ENCODE peak calls at places on chromosomes 2 and 18, in five cellular contexts. N is upper lobe of left lung, E is HCT116, T is GM12878, W is HepG2. D is an unnamed sample.

GRCh38 chr18:38586327-38586726 is 1020.7 kb upstream of the CELF4 start:
- ATAC-seq in W (no peak), T (no peak), E (no peak), N (no peak), D (no peak)

GRCh38 chr2:14552818-14553217 is 79.7 kb upstream of the LRATD1 start:
- ATAC-seq in N (no peak), W (no peak), E (no peak), T (no peak), D (no peak)

GRCh38 chr18:63233334-63233733 is 86.2 kb downstream of the BCL2 start:
- ATAC-seq in W (no peak), T (peak; percentile 30), N (no peak), E (no peak), D (no peak)

GRCh38 chr18:48660346-48661228 is 121.8 kb downstream of the CTIF start:
- ATAC-seq in W (no peak), E (no peak), T (no peak), N (no peak), D (no peak)

GRCh38 chr18:6956495-6956894 is 161.1 kb downstream of the LAMA1 start:
- ATAC-seq in W (no peak), T (no peak), N (no peak), E (no peak), D (no peak)

GRCh38 chr2:224379986-224380385 is 21.9 kb downstream of the FAM124B start:
- ATAC-seq in E (no peak), W (no peak), N (peak; percentile 52), T (no peak), D (peak; percentile 28)

GRCh38 chr2:181657379-181657778 is 474 bp upstream of the CERKL start:
- ATAC-seq in E (no peak), W (no peak), T (no peak), N (no peak), D (no peak)

GRCh38 chr2:186256540-186256939 is 229.5 kb upstream of the ZC3H15 start:
- ATAC-seq in W (peak; percentile 80), N (no peak), T (peak; percentile 86), E (peak; percentile 64), D (no peak)

GRCh38 chr2:189576361-189576760 is 4.2 kb downstream of the SLC40A1 start:
- ATAC-seq in T (no peak), W (no peak), E (no peak), N (no peak), D (no peak)

GRCh38 chr2:240648155-240648649 is 22.9 kb downstream of the GPR35 start:
- ATAC-seq in N (no peak), E (no peak), T (no peak), W (peak; percentile 7), D (no peak)

GRCh38 chr2:241014764-241015163 is 16.3 kb downstream of the SNED1 start:
- ATAC-seq in N (no peak), E (no peak), W (no peak), T (no peak), D (no peak)

GRCh38 chr2:42652086-42652485 is 83.7 kb downstream of the MTA3 start:
- ATAC-seq in T (no peak), N (no peak), W (no peak), E (no peak), D (no peak)

GRCh38 chr18:22219568-22220355 is 50.4 kb downstream of the GATA6 start:
- ATAC-seq in W (no peak), N (no peak), T (no peak), E (no peak), D (no peak)

GRCh38 chr18:26714739-26715138 is 150.8 kb downstream of the AQP4 start:
- ATAC-seq in E (no peak), T (no peak), N (no peak), W (no peak), D (no peak)

GRCh38 chr2:28351621-28352020 is 41.0 kb upstream of the FOSL2 start:
- ATAC-seq in E (no peak), W (no peak), T (peak; percentile 42), N (no peak), D (no peak)

GRCh38 chr2:179860255-179861026 is 971 bp downstream of the ZNF385B start:
- ATAC-seq in N (peak; percentile 46), T (no peak), W (peak; percentile 62), E (peak; percentile 1), D (peak; percentile 54)

GRCh38 chr2:26630669-26631360 is 10.4 kb downstream of the CIB4 start:
- ATAC-seq in E (peak; percentile 68), N (no peak), T (no peak), W (peak; percentile 92), D (no peak)

GRCh38 chr2:235384624-235385023 is 109.2 kb upstream of the AGAP1 start:
- ATAC-seq in T (no peak), E (no peak), N (no peak), W (no peak), D (peak; percentile 28)

GRCh38 chr2:48319863-48320262 is 210.1 kb upstream of the STON1 start:
- ATAC-seq in T (no peak), N (peak; percentile 9), W (no peak), E (no peak), D (no peak)

GRCh38 chr18:45328271-45328670 is 287.0 kb upstream of the SLC14A2 start:
- ATAC-seq in N (no peak), T (no peak), E (no peak), W (no peak), D (no peak)

GRCh38 chr18:394997-395383 is 105.5 kb downstream of the COLEC12 start:
- ATAC-seq in T (no peak), E (no peak), N (peak; percentile 67), W (no peak), D (peak; percentile 79)

GRCh38 chr2:20440001-20440560 is 6.8 kb upstream of the RHOB start:
- ATAC-seq in T (no peak), W (no peak), N (no peak), E (no peak), D (no peak)

GRCh38 chr2:20436716-20437470 is 10.0 kb upstream of the RHOB start:
- ATAC-seq in W (peak; percentile 62), E (peak; percentile 63), N (no peak), T (peak; percentile 41), D (no peak)

GRCh38 chr2:20439193-20439475 is 7.7 kb upstream of the RHOB start:
- ATAC-seq in W (peak; percentile 71), N (peak; percentile 22), E (no peak), T (no peak), D (no peak)

GRCh38 chr2:20438334-20439192 is 8.3 kb upstream of the RHOB start:
- ATAC-seq in E (peak; percentile 1), T (no peak), N (peak; percentile 90), W (peak; percentile 47), D (peak; percentile 88)

DNA sequence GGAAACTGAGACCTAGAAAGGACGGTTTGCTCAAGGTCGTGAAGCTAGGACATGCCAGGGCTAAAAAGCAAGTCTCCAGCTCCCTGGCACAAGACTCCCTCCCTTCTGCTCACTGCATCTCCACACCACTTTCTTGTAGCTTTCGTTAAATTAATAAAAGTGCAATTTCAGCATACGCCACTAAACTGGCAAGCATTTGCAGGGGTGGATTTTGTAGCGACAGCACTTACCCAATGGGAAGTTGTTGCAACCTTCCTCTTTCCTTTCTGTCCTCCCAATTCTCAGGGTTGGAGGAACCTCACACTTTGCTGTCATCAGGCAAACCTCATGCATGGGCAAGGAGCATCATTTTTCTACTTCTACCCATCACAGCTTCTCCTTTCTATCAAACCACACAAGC is 7.4 kb upstream of the RHOB start:
- ATAC-seq in T (no peak), E (no peak), N (peak; percentile 67), W (no peak), D (no peak)
- TF ChIP-seq POLR2AphosphoS5 in T (no peak), E (no peak), N (peak; percentile 22), W (no peak), D (peak; percentile 30)

GRCh38 chr2:190961918-190962487 is 52.0 kb downstream of the STAT1 start:
- ATAC-seq in E (no peak), N (peak; percentile 71), W (no peak), T (peak; percentile 31), D (peak; percentile 25)

GRCh38 chr2:190965580-190966222 is 48.3 kb downstream of the STAT1 start:
- ATAC-seq in E (no peak), W (peak; percentile 89), N (no peak), T (no peak), D (no peak)

GRCh38 chr2:190964170-190964795 is 49.7 kb downstream of the STAT1 start:
- ATAC-seq in T (peak; percentile 48), W (no peak), E (no peak), N (no peak), D (no peak)

GRCh38 chr2:190963088-190963487 is 50.9 kb downstream of the STAT1 start:
- ATAC-seq in T (no peak), N (no peak), E (no peak), W (no peak), D (no peak)

DNA sequence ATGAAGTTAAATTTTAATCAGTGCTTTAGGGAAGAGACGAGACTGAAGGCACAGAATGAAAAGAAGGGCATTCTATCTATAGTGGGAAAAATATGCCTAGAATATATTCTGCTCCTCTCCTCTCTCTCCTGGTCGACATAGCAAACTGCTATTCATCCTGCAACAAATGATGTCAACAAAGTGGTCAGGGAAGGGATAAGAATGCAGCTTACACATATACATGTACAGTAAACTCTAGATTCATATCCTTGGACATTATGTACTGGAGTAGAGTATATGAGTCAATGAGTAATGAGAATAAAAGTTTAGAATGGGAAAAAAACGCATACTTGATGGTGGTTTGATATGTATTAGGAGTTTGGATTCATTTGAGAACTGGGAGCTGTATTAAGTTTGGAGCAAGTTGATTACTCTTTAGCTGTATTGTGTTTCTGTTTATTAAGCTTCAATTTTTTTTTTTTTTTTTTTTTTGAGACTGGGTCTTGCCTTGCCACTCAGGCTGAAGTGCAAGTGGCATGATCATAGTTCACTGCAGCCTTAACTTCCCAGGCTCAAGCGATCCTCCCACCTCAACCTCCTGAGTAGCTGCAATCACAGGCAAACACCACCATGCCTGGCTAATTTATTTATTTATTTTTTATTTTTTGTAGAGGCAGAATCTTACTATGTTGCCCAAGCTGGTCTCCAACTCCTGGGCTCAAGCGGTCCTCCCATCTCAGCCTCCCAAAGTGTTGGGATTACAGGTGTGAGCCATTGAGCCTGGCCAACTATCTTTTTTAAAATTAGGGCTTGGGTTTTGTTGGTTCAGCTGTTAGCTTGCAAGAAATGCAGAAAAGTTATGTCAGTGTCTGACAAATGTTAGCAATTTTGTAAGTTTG is 53.8 kb downstream of the STAT1 start:
- ATAC-seq in W (no peak), N (no peak), T (peak; percentile 13), E (no peak), D (no peak)
- TF ChIP-seq POLR2A in W (no peak), N (no peak), T (peak; percentile 70), E (no peak), D (no peak)

GRCh38 chr2:230422149-230422548 is 6.1 kb downstream of the SP100 start:
- ATAC-seq in T (no peak), E (no peak), W (no peak), N (no peak), D (no peak)
- TF ChIP-seq CTCF in T (no peak), E (peak; percentile 35), W (no peak), N (no peak), D (peak; percentile 2)

DNA sequence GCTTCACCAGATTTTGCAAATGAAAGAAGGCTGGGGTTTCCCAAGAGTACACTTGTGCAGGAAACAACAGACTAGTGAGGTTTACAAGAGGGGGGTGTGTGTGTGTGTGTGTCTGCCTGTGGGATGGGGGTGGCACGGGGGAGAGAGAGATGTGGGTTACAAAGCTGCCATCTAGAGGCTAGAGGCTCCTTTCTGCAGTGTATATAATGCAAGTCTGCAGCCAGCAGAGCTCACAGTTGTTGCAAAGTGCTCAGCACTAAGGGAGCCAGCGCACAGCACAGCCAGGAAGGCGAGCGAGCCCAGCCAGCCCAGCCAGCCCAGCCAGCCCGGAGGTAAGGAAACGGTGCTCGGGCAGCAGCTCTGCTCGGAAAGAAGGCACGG is at the start of gene ACKR3:
- ATAC-seq in N (peak; percentile 79), W (peak; percentile 90), E (peak; percentile 96), T (peak; percentile 92), D (peak; percentile 70)
- TF ChIP-seq POLR2AphosphoS5 in N (peak; percentile 57), W (no peak), E (no peak), T (peak; percentile 93), D (peak; percentile 77)

GRCh38 chr2:217902281-217903141 is 100.3 kb downstream of the TNS1 start:
- ATAC-seq in N (peak; percentile 66), W (peak; percentile 87), E (no peak), T (peak; percentile 38), D (peak; percentile 58)
- TF ChIP-seq POLR2A in N (peak; percentile 31), W (peak; percentile 55), E (no peak), T (no peak), D (no peak)